ENCODE peak calls at places on chromosome 10, in nine cellular contexts. N, W, B, Z, O, C, F, L and Y are unnamed samples.

GRCh38 chr10:131159771-131160170 is 151.8 kb downstream of the TCERG1L start:
- DNase-seq in N (no peak), L (no peak), C (no peak), F (no peak), B (no peak), Z (no peak), W (no peak), O (peak; percentile 9), Y (no peak)

GRCh38 chr10:96906864-96907263 is 74.8 kb downstream of the LCOR start:
- DNase-seq in F (peak; percentile 44), N (no peak), L (no peak), O (no peak), W (no peak), C (no peak), Z (no peak), B (no peak), Y (no peak)

GRCh38 chr10:74923556-74923955 is 97.2 kb downstream of the KAT6B start:
- DNase-seq in Z (no peak), L (no peak), O (no peak), W (no peak), B (no peak), N (no peak), F (no peak), C (no peak), Y (peak; percentile 22)

GRCh38 chr10:8060010-8060703 is 5.7 kb downstream of the GATA3 start:
- DNase-seq in O (no peak), W (no peak), F (peak; percentile 36), N (peak; percentile 78), B (peak; percentile 62), Z (no peak), L (peak; percentile 76), C (no peak), Y (peak; percentile 60)

GRCh38 chr10:130636303-130636702 is 500.1 kb downstream of the GLRX3 start:
- DNase-seq in Z (no peak), C (no peak), L (no peak), F (no peak), N (no peak), B (no peak), O (no peak), W (no peak), Y (no peak)

GRCh38 chr10:46515402-46516192 is 40.9 kb downstream of the GPRIN2 start:
- DNase-seq in F (no peak), L (no peak), N (no peak), C (no peak), O (no peak), B (no peak), W (no peak), Z (no peak), Y (no peak)

GRCh38 chr10:124091646-124092269 is 1.6 kb downstream of the CHST15 start:
- DNase-seq in O (peak; percentile 11), W (no peak), L (no peak), B (no peak), F (peak; percentile 35), Z (no peak), C (no peak), N (no peak), Y (no peak)

GRCh38 chr10:33008499-33009243 is 50.6 kb upstream of the ITGB1 start:
- DNase-seq in B (peak; percentile 47), N (peak; percentile 65), O (peak; percentile 44), Z (peak; percentile 89), W (peak; percentile 18), C (peak; percentile 76), F (peak; percentile 86), L (peak; percentile 43), Y (peak; percentile 66)

GRCh38 chr10:113133497-113133896 is 183.4 kb downstream of the TCF7L2 start:
- DNase-seq in N (no peak), O (no peak), C (no peak), B (no peak), W (no peak), F (peak; percentile 17), L (no peak), Z (no peak), Y (no peak)

GRCh38 chr10:126459032-126459831 is 71.0 kb upstream of the ADAM12 start:
- DNase-seq in B (no peak), L (no peak), F (peak; percentile 33), C (peak; percentile 58), O (no peak), Z (no peak), W (no peak), N (no peak), Y (no peak)

GRCh38 chr10:119197921-119198320 is 9.4 kb upstream of the GRK5 start:
- DNase-seq in Z (no peak), W (no peak), O (no peak), C (no peak), F (peak; percentile 71), B (no peak), N (no peak), L (no peak), Y (no peak)

GRCh38 chr10:17212802-17213204 is 11.3 kb upstream of the TRDMT1 start:
- DNase-seq in B (no peak), O (no peak), N (no peak), C (no peak), F (peak; percentile 13), W (no peak), Z (no peak), L (no peak), Y (no peak)

GRCh38 chr10:19970707-19971106 is 154.5 kb downstream of the PLXDC2 start:
- DNase-seq in B (no peak), C (no peak), Z (no peak), W (no peak), N (no peak), F (no peak), L (no peak), O (no peak), Y (no peak)

GRCh38 chr10:130326954-130327353 is 190.8 kb downstream of the GLRX3 start:
- DNase-seq in N (no peak), L (no peak), Z (no peak), W (no peak), C (no peak), B (no peak), F (no peak), O (no peak), Y (no peak)

GRCh38 chr10:36778600-36778999 is 346.8 kb upstream of the ANKRD30A start:
- DNase-seq in N (no peak), C (no peak), F (no peak), L (no peak), B (no peak), Z (no peak), W (no peak), O (no peak), Y (no peak)

GRCh38 chr10:104441601-104442000 is 88.0 kb downstream of the CFAP58 start:
- DNase-seq in O (no peak), L (no peak), C (peak; percentile 62), N (no peak), F (peak; percentile 88), B (no peak), W (no peak), Z (no peak), Y (no peak)

GRCh38 chr10:114874827-114875541 is 53.4 kb downstream of the FHIP2A start:
- DNase-seq in F (peak; percentile 13), L (peak; percentile 33), B (no peak), C (no peak), O (no peak), W (no peak), N (no peak), Z (no peak), Y (peak; percentile 7)

GRCh38 chr10:103715430-103715829 is 139.9 kb downstream of the SH3PXD2A start:
- DNase-seq in O (no peak), Z (no peak), N (no peak), C (peak; percentile 51), B (no peak), F (peak; percentile 85), W (no peak), L (no peak), Y (no peak)

GRCh38 chr10:114472874-114473248 is 68.6 kb upstream of the AFAP1L2 start:
- DNase-seq in W (no peak), C (no peak), Z (no peak), O (peak; percentile 23), F (no peak), B (no peak), N (no peak), L (no peak), Y (no peak)

GRCh38 chr10:46558141-46558410 is 1.6 kb upstream of the GPRIN2 start:
- DNase-seq in L (no peak), O (no peak), N (no peak), C (no peak), W (no peak), F (no peak), B (no peak), Z (no peak), Y (no peak)

GRCh38 chr10:79260803-79261740 is 86.2 kb upstream of the PPIF start:
- DNase-seq in N (no peak), B (no peak), W (no peak), C (no peak), L (no peak), Z (no peak), O (peak; percentile 7), F (no peak), Y (no peak)

GRCh38 chr10:58796834-58797233 is 284.2 kb downstream of the BICC1 start:
- DNase-seq in O (no peak), Z (no peak), W (no peak), B (no peak), C (no peak), N (no peak), F (no peak), L (no peak), Y (no peak)

GRCh38 chr10:7410800-7411670 is at the start of gene SFMBT2:
- DNase-seq in N (peak; percentile 58), W (no peak), C (no peak), Z (peak; percentile 50), F (peak; percentile 71), L (peak; percentile 71), O (peak; percentile 47), B (peak; percentile 36), Y (peak; percentile 61)

GRCh38 chr10:102113956-102114857 is 6.0 kb downstream of the LDB1 start:
- DNase-seq in F (peak; percentile 29), W (no peak), Z (no peak), O (no peak), B (no peak), L (peak; percentile 29), C (no peak), N (no peak), Y (no peak)

GRCh38 chr10:5413012-5413938 is 918 bp downstream of the NET1 start:
- DNase-seq in O (peak; percentile 8), C (no peak), N (no peak), B (no peak), L (no peak), W (no peak), Z (no peak), F (peak; percentile 57), Y (no peak)

GRCh38 chr10:74047304-74047703 is 49.4 kb downstream of the VCL start:
- DNase-seq in C (no peak), Z (no peak), F (peak; percentile 38), L (no peak), B (no peak), W (no peak), O (no peak), N (no peak), Y (no peak)

GRCh38 chr10:61753453-61753852 is 90.7 kb downstream of the CABCOCO1 start:
- DNase-seq in O (no peak), L (no peak), N (no peak), Z (no peak), F (no peak), C (no peak), W (no peak), B (no peak), Y (no peak)

GRCh38 chr10:30364391-30365268 is 15.6 kb upstream of the MTPAP start:
- DNase-seq in Z (no peak), L (no peak), B (no peak), O (no peak), N (no peak), W (no peak), C (no peak), F (no peak), Y (no peak)

GRCh38 chr10:131902691-131903090 is 1.9 kb downstream of the PPP2R2D start:
- DNase-seq in Z (no peak), W (no peak), L (no peak), N (no peak), C (no peak), F (no peak), B (no peak), O (no peak), Y (no peak)

GRCh38 chr10:30747633-30748032 is 118.1 kb upstream of the LYZL2 start:
- DNase-seq in B (peak; percentile 30), N (no peak), C (peak; percentile 11), F (peak; percentile 47), W (peak; percentile 4), O (no peak), Z (no peak), L (no peak), Y (no peak)

GRCh38 chr10:85513450-85513849 is 853.1 kb downstream of the GRID1 start:
- DNase-seq in B (no peak), W (no peak), L (no peak), C (no peak), Z (no peak), O (no peak), F (no peak), N (no peak), Y (no peak)